ENCODE peak calls at places on chromosome 4, in four cellular contexts. Q is pancreas, N is HCT116, S is sigmoid colon. G is an unnamed sample.

GRCh38 chr4:81052119-81053068 is 21.9 kb downstream of the BMP3 start:
- DNase-seq in S (peak; percentile 80), N (peak; percentile 59), Q (peak; percentile 72), G (peak; percentile 79)

GRCh38 chr4:128516568-128516967 is 229.0 kb upstream of the PGRMC2 start:
- DNase-seq in N (no peak), Q (no peak), S (no peak), G (no peak)

GRCh38 chr4:173318648-173319211 is 15.4 kb downstream of the HMGB2 start:
- DNase-seq in N (peak; percentile 15), Q (no peak), S (no peak), G (no peak)

GRCh38 chr4:126735294-126736132 is 897.2 kb upstream of the INTU start:
- DNase-seq in Q (no peak), S (no peak), N (no peak), G (no peak)

GRCh38 chr4:15963568-15963967 is 593 bp upstream of the FGFBP2 start:
- DNase-seq in Q (no peak), S (no peak), N (no peak), G (no peak)

GRCh38 chr4:170750519-170750918 is 660.8 kb upstream of the AADAT start:
- DNase-seq in S (no peak), Q (no peak), N (no peak), G (no peak)

GRCh38 chr4:147207941-147208340 is 262.3 kb upstream of the TTC29 start:
- DNase-seq in Q (no peak), S (no peak), N (no peak), G (no peak)

GRCh38 chr4:93657527-93657926 is 171.0 kb upstream of the ATOH1 start:
- DNase-seq in Q (no peak), S (no peak), N (no peak), G (no peak)

GRCh38 chr4:11483076-11483475 is 54.4 kb upstream of the HS3ST1 start:
- DNase-seq in Q (no peak), N (no peak), S (no peak), G (no peak)

GRCh38 chr4:30718021-30718888 is 1.9 kb upstream of the PCDH7 start:
- DNase-seq in S (peak; percentile 83), N (no peak), Q (peak; percentile 57), G (peak; percentile 19)

GRCh38 chr4:148430847-148431246 is 11.4 kb downstream of the NR3C2 start:
- DNase-seq in Q (no peak), S (no peak), N (no peak), G (no peak)

GRCh38 chr4:178309890-178310289 is 867.7 kb upstream of the AGA start:
- DNase-seq in Q (no peak), S (no peak), N (no peak), G (no peak)

GRCh38 chr4:174086829-174087799 is 196.4 kb downstream of the FBXO8 start:
- DNase-seq in Q (no peak), N (no peak), S (no peak), G (no peak)

GRCh38 chr4:38082424-38083374 is 122.5 kb downstream of the PTTG2 start:
- DNase-seq in N (no peak), Q (no peak), S (no peak), G (no peak)

GRCh38 chr4:85747871-85748491 is 273.0 kb downstream of the ARHGAP24 start:
- DNase-seq in N (peak; percentile 73), S (no peak), Q (no peak), G (peak; percentile 15)

GRCh38 chr4:4526401-4526800 is 15.4 kb downstream of the STX18 start:
- DNase-seq in S (no peak), N (no peak), Q (no peak), G (no peak)

GRCh38 chr4:143347495-143347894 is 10.8 kb downstream of the GAB1 start:
- DNase-seq in Q (no peak), N (no peak), S (no peak), G (no peak)

GRCh38 chr4:96526625-96527024 is 686.7 kb downstream of the PDHA2 start:
- DNase-seq in Q (no peak), S (no peak), N (no peak), G (no peak)

GRCh38 chr4:78606530-78607095 is 55.0 kb downstream of the ANXA3 start:
- DNase-seq in S (no peak), N (no peak), Q (no peak), G (no peak)

GRCh38 chr4:52107336-52107735 is 56.2 kb downstream of the SPATA18 start:
- DNase-seq in Q (no peak), S (no peak), N (no peak), G (no peak)

GRCh38 chr4:125315571-125316390 is 1.0 kb downstream of the FAT4 start:
- DNase-seq in Q (peak; percentile 79), N (no peak), S (peak; percentile 74), G (peak; percentile 13)

GRCh38 chr4:74716436-74716765 is 77.9 kb downstream of the BTC start:
- DNase-seq in N (no peak), Q (no peak), S (no peak), G (no peak)

GRCh38 chr4:177128306-177128705 is 181.4 kb upstream of the NEIL3 start:
- DNase-seq in N (no peak), Q (no peak), S (no peak), G (no peak)

GRCh38 chr4:17639136-17639535 is 24.7 kb downstream of the MED28 start:
- DNase-seq in N (no peak), S (no peak), Q (no peak), G (no peak)

GRCh38 chr4:106414366-106414765 is 45.8 kb upstream of the GIMD1 start:
- DNase-seq in Q (no peak), S (no peak), N (no peak), G (no peak)

GRCh38 chr4:7202391-7202790 is 10.1 kb downstream of the SORCS2 start:
- DNase-seq in N (no peak), S (peak; percentile 2), Q (no peak), G (no peak)

GRCh38 chr4:145090370-145090769 is 7.6 kb downstream of the ANAPC10 start:
- DNase-seq in S (no peak), Q (no peak), N (no peak), G (no peak)

GRCh38 chr4:20253799-20254409 is 2.2 kb downstream of the SLIT2 start:
- DNase-seq in N (no peak), Q (peak; percentile 57), S (peak; percentile 75), G (peak; percentile 12)

GRCh38 chr4:179399054-179399782 is 1957.0 kb upstream of the AGA start:
- DNase-seq in S (no peak), N (no peak), Q (no peak), G (no peak)
- TF ChIP-seq CTCF in S (no peak), N (no peak), Q (no peak), G (no peak)

GRCh38 chr4:109675181-109675580 is 28.1 kb downstream of the CASP6 start:
- DNase-seq in N (no peak), S (no peak), Q (no peak), G (no peak)
- H3K4me1 ChIP-seq in N (no peaks in the 10 kb centered on the region), S (no peaks in the 10 kb centered on the region), Q (no peaks in the 10 kb centered on the region), G (no peaks in the 10 kb centered on the region)

GRCh38 chr4:10186228-10187214 is 69.9 kb upstream of the WDR1 start:
- DNase-seq in S (no peak), N (no peak), Q (no peak), G (no peak)
- TF ChIP-seq CTCF in S (no peak), N (peak; percentile 44), Q (no peak), G (no peak)

DNA sequence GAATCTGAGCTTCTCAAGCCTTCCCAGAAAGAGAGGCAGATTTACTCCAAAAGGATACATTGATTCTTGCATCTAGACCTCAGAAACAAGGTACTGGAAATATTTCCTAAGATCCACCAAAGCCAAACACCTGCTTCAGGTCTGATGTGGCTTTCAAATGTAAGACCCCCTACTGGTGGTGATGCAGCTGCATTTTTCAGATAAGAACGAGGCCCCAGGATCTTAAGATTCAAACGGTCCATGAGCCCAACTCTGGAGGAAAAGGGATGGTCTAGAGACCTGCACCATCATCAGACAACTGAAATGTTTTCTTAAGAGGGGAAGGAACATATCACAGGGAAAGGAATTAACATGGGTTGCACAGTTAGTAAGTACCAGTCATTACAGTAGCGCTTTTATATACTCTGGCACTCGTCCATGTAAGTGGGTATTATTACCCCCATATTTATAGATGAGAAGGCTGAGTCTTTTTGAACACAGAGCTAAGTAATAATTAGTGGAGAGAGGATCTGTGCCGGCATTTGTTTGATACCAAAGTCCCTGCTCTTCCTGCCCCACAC is 73.7 kb downstream of the LEF1 start:
- DNase-seq in N (no peak), Q (no peak), S (no peak), G (no peak)
- H3K4me1 ChIP-seq in N (no peaks in the 10 kb centered on the region), Q (no peaks in the 10 kb centered on the region), S (no peaks in the 10 kb centered on the region), G (no peaks in the 10 kb centered on the region)

GRCh38 chr4:3497095-3497494 is 34.0 kb downstream of the DOK7 start:
- DNase-seq in S (no peak), N (no peak), Q (no peak), G (no peak)
- TF ChIP-seq CTCF in S (no peak), N (no peak), Q (no peak), G (no peak)

GRCh38 chr4:8325284-8325973 is 55.9 kb downstream of the HTRA3 start:
- DNase-seq in S (peak; percentile 61), Q (peak; percentile 25), N (no peak), G (no peak)

GRCh38 chr4:8322794-8323704 is 53.5 kb downstream of the HTRA3 start:
- DNase-seq in N (no peak), S (peak; percentile 44), Q (peak; percentile 14), G (no peak)

GRCh38 chr4:8321220-8321619 is 51.7 kb downstream of the HTRA3 start:
- DNase-seq in N (no peak), Q (no peak), S (no peak), G (no peak)

GRCh38 chr4:8324640-8325239 is 55.2 kb downstream of the HTRA3 start:
- DNase-seq in Q (no peak), N (no peak), S (peak; percentile 14), G (no peak)

GRCh38 chr4:8323947-8324555 is 54.5 kb downstream of the HTRA3 start:
- DNase-seq in N (no peak), S (peak; percentile 42), Q (peak; percentile 18), G (no peak)
- H3K4me1 ChIP-seq in N (no peaks in the 10 kb centered on the region), S (peaks cover 20% of the 10 kb centered on the region), Q (no peaks in the 10 kb centered on the region), G (peaks cover 12% of the 10 kb centered on the region)

GRCh38 chr4:183154701-183155391 is 55.8 kb downstream of the WWC2 start:
- DNase-seq in Q (no peak), S (no peak), N (no peak), G (peak; percentile 14)

GRCh38 chr4:183153190-183153916 is 54.3 kb downstream of the WWC2 start:
- DNase-seq in N (no peak), S (no peak), Q (no peak), G (no peak)

GRCh38 chr4:183155450-183156184 is 56.6 kb downstream of the WWC2 start:
- DNase-seq in S (no peak), N (no peak), Q (no peak), G (no peak)

GRCh38 chr4:183158062-183158461 is 59.0 kb downstream of the WWC2 start:
- DNase-seq in Q (no peak), N (no peak), S (no peak), G (no peak)

GRCh38 chr4:183157215-183157614 is 58.2 kb downstream of the WWC2 start:
- DNase-seq in Q (no peak), N (no peak), S (no peak), G (no peak)
- TF ChIP-seq CTCF in Q (no peak), N (peak; percentile 23), S (no peak), G (no peak)